ENCODE peak calls at places on chromosomes 3 and 15, in five cellular contexts. W, F, I, Y and P are unnamed samples.

GRCh38 chr3:143266936-143267335 is 147.4 kb downstream of the CHST2 start:
- DNase-seq in W (no peak), F (no peak), I (no peak), Y (no peak), P (no peak)

GRCh38 chr15:68054658-68055223 is 626 bp downstream of the PIAS1 start:
- DNase-seq in W (peak; percentile 51), F (no peak), I (peak; percentile 66), Y (peak; percentile 85), P (peak; percentile 81)

GRCh38 chr3:45054196-45054857 is 28.2 kb downstream of the CLEC3B start:
- DNase-seq in W (no peak), F (peak; percentile 56), I (no peak), Y (no peak), P (no peak)

GRCh38 chr15:95556225-95556624 is 774.3 kb upstream of the NR2F2 start:
- DNase-seq in W (no peak), F (no peak), I (no peak), Y (no peak), P (no peak)

GRCh38 chr15:36390491-36390890 is 188.9 kb upstream of the CDIN1 start:
- DNase-seq in W (no peak), F (no peak), I (no peak), Y (no peak), P (no peak)

GRCh38 chr15:43903864-43904290 is 77.1 kb downstream of the WDR76 start:
- DNase-seq in W (peak; percentile 20), F (peak; percentile 90), I (peak; percentile 36), Y (peak; percentile 81), P (no peak)

GRCh38 chr3:2156244-2156847 is 57.7 kb downstream of the CNTN4 start:
- DNase-seq in W (no peak), F (peak; percentile 3), I (no peak), Y (peak; percentile 55), P (no peak)

GRCh38 chr15:90030376-90030775 is 29.3 kb downstream of the ZNF710 start:
- DNase-seq in W (no peak), F (no peak), I (no peak), Y (no peak), P (peak; percentile 58)

GRCh38 chr3:84601303-84601702 is 357.5 kb upstream of the CADM2 start:
- DNase-seq in W (no peak), F (peak; percentile 35), I (no peak), Y (no peak), P (no peak)

GRCh38 chr3:59607628-59608027 is 557.8 kb upstream of the CFAP20DC start:
- DNase-seq in W (no peak), F (peak; percentile 14), I (no peak), Y (peak; percentile 23), P (no peak)

GRCh38 chr15:27587810-27588209 is 511.3 kb downstream of the OCA2 start:
- DNase-seq in W (no peak), F (no peak), I (no peak), Y (peak; percentile 22), P (no peak)

GRCh38 chr3:56911363-56911762 is 109.6 kb upstream of the ARHGEF3 start:
- DNase-seq in W (no peak), F (no peak), I (no peak), Y (no peak), P (no peak)

GRCh38 chr3:112744825-112745566 is 101.7 kb downstream of the CD200R1L start:
- DNase-seq in W (no peak), F (no peak), I (no peak), Y (no peak), P (no peak)

GRCh38 chr3:153090973-153091372 is 71.1 kb upstream of the RAP2B start:
- DNase-seq in W (no peak), F (no peak), I (no peak), Y (no peak), P (no peak)

GRCh38 chr3:42042747-42043115 is 48.4 kb upstream of the TRAK1 start:
- DNase-seq in W (no peak), F (no peak), I (no peak), Y (no peak), P (no peak)

GRCh38 chr3:52082951-52083350 is 26.6 kb upstream of the DUSP7 start:
- DNase-seq in W (no peak), F (no peak), I (peak; percentile 9), Y (no peak), P (no peak)

GRCh38 chr15:66942649-66943390 is 122.6 kb upstream of the SMAD3 start:
- DNase-seq in W (no peak), F (no peak), I (no peak), Y (no peak), P (peak; percentile 40)

GRCh38 chr3:130906374-130906995 is 12.6 kb downstream of the ATP2C1 start:
- DNase-seq in W (no peak), F (peak; percentile 57), I (no peak), Y (no peak), P (no peak)

GRCh38 chr3:159080821-159081220 is 279.0 kb downstream of the MFSD1 start:
- DNase-seq in W (no peak), F (peak; percentile 34), I (no peak), Y (no peak), P (no peak)

GRCh38 chr3:57391767-57392166 is 99.3 kb upstream of the ASB14 start:
- DNase-seq in W (no peak), F (no peak), I (no peak), Y (peak; percentile 6), P (no peak)

GRCh38 chr3:25783661-25784512 is 644 bp upstream of the NGLY1 start:
- DNase-seq in W (peak; percentile 49), F (peak; percentile 31), I (peak; percentile 73), Y (peak; percentile 60), P (peak; percentile 76)

GRCh38 chr15:33700695-33701303 is 267.5 kb upstream of the CHRM5 start:
- DNase-seq in W (peak; percentile 60), F (peak; percentile 84), I (peak; percentile 58), Y (peak; percentile 82), P (peak; percentile 72)

GRCh38 chr3:12041476-12041875 is 37.3 kb downstream of the SYN2 start:
- DNase-seq in W (no peak), F (no peak), I (no peak), Y (no peak), P (no peak)

GRCh38 chr3:32506466-32506865 is 3.8 kb upstream of the CMTM6 start:
- DNase-seq in W (no peak), F (no peak), I (no peak), Y (no peak), P (no peak)

GRCh38 chr3:3618624-3619023 is 180.6 kb upstream of the LRRN1 start:
- DNase-seq in W (no peak), F (no peak), I (no peak), Y (no peak), P (no peak)

GRCh38 chr3:12764171-12764776 is 5.2 kb upstream of the TMEM40 start:
- DNase-seq in W (no peak), F (no peak), I (no peak), Y (no peak), P (no peak)

GRCh38 chr3:86895202-86895601 is 95.7 kb downstream of the VGLL3 start:
- DNase-seq in W (no peak), F (no peak), I (no peak), Y (no peak), P (no peak)

GRCh38 chr3:190381356-190381940 is 6.5 kb upstream of the CLDN16 start:
- DNase-seq in W (no peak), F (peak; percentile 18), I (no peak), Y (no peak), P (no peak)

GRCh38 chr3:190429681-190430080 is 20.0 kb downstream of the TMEM207 start:
- DNase-seq in W (no peak), F (no peak), I (no peak), Y (no peak), P (no peak)

GRCh38 chr3:81277853-81278252 is 483.6 kb downstream of the GBE1 start:
- DNase-seq in W (no peak), F (peak; percentile 42), I (no peak), Y (no peak), P (no peak)

GRCh38 chr15:101487060-101487459 is 2.4 kb downstream of the PCSK6 start:
- DNase-seq in W (no peak), F (no peak), I (no peak), Y (no peak), P (no peak)

DNA sequence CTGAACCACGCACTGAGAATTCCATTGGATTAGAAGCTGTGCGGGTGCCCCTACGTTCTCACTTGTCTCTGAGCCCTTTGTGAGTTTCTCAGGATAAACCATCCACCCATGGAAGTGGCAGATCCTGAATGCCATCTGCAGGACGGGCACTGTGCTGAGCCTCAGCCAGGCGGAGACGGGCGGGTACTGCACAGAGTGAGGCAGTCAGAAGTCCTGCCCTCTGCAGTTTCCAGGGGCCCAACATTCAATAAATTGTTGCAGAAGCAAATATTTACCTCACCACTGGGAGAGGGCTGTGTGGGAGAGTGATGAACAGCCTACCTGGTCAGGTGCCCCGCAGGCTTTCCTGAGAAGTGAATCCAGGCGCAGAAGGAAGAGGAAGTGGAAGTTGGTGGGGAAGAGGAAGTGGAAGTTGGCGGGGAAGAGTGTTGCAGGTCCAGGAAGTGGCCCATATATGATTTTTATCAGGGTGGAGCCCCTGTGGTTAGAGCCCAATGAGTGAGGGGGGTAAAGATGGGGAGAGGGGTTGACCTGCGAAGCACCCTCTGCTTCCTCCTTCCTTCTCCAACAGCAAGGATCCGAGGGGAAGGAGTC is 100.8 kb downstream of the SLCO3A1 start:
- DNase-seq in W (no peak), F (peak; percentile 18), I (no peak), Y (peak; percentile 53), P (no peak)
- TF ChIP-seq CTCF in W (no peak), F (no peak), I (no peak), Y (no peak), P (no peak)

DNA sequence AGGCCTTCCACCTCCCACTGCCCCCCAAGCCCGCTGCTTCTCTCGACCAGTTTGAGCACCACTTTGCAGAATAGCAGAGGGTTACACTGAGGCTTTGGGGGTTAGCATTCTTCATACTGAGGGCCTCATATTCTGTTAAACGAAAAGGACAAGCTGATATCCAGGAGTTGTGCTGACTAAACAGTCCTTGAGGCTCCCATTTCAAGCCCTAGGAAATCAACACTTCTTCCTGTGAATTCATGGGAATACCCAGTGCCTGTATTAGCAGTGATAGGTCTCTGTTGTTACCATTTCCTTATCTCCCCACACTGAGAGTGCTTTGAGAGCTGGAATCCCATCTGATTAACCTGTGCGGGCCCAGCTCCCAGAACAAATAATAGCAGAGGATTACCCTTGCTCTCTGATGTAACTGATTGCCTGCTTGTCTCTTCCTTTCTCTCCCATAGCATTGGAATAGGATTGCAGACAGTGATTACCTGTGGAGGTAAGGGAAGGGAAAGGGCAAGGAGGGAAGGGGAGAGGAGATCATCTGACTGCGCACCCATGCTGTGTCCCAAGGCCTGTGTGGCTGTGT is 930 bp downstream of the FBXW12 start:
- DNase-seq in W (no peak), F (no peak), I (no peak), Y (no peak), P (no peak)
- H3K27ac ChIP-seq in W (no peak overlapping the region), F (no peak overlapping the region), I (no peak overlapping the region), Y (no peak overlapping the region), P (no peak overlapping the region)

GRCh38 chr3:27718459-27718858 is 3.7 kb downstream of the EOMES start:
- DNase-seq in W (no peak), F (no peak), I (no peak), Y (no peak), P (no peak)
- H3K4me1 ChIP-seq in W (no peaks in the 10 kb centered on the region), F (peaks cover 17% of the 10 kb centered on the region), I (peaks cover 9% of the 10 kb centered on the region), Y (peaks cover 33% of the 10 kb centered on the region), P (no peaks in the 10 kb centered on the region)

DNA sequence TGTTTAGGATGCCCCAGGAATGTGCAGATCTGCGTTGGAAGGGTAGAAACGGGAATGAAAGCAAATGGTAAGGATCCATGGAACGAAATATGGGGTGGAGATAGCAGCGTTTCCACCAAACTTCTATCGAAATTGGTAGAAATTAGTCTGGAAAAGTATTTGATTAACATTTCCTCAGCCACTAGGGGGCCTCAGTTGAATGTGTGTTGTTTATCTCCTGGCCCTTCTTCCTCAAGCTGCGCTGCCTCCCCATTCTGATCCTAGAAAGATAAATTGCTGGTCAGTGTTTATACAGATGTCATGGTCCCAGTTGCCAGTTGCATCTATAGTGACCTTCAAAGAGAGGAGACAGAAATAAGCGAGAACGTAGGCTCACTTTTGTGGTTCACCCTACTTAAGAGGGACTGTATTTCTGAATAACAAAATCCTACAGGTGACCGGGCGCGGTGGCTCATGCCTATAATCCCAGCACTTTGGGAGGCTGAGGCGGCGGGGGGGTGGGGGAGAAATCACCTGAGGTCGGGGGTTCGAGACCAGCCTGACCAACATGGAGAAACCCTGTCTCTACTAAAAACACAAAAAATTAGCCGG is 457.1 kb downstream of the SQOR start:
- DNase-seq in W (no peak), F (peak; percentile 67), I (no peak), Y (peak; percentile 62), P (no peak)
- TF ChIP-seq CTCF in W (no peak), F (peak; percentile 81), I (no peak), Y (peak; percentile 65), P (peak; percentile 23)